ENCODE peak calls at places on chromosome 13, in five cellular contexts. L is endothelial cell of umbilical vein, F is thyroid gland, W is esophagus squamous epithelium, J is A549. X is an unnamed sample.

GRCh38 chr13:20974981-20975585 is 72.5 kb upstream of the XPO4 start:
- DNase-seq in L (no peak), F (no peak), W (no peak), J (no peak), X (no peak)

GRCh38 chr13:47216176-47216822 is 319.4 kb upstream of the HTR2A start:
- DNase-seq in L (no peak), F (no peak), W (no peak), J (no peak), X (no peak)

GRCh38 chr13:90375851-90376250 is 971.6 kb upstream of the MIR17HG start:
- DNase-seq in L (no peak), F (no peak), W (no peak), J (peak; percentile 1), X (no peak)

GRCh38 chr13:82291852-82292251 is 1590.4 kb downstream of the SLITRK1 start:
- DNase-seq in L (no peak), F (no peak), W (no peak), J (no peak), X (no peak)

GRCh38 chr13:74251778-74252519 is 117.7 kb upstream of the KLF12 start:
- DNase-seq in L (no peak), F (peak; percentile 5), W (no peak), J (no peak), X (no peak)

GRCh38 chr13:33904431-33904830 is 86.5 kb downstream of the RFC3 start:
- DNase-seq in L (no peak), F (no peak), W (no peak), J (no peak), X (no peak)

GRCh38 chr13:73248711-73249580 is 190.1 kb downstream of the KLF5 start:
- DNase-seq in L (no peak), F (peak; percentile 71), W (no peak), J (peak; percentile 4), X (peak; percentile 82)

GRCh38 chr13:47117268-47117667 is 220.4 kb upstream of the HTR2A start:
- DNase-seq in L (no peak), F (no peak), W (no peak), J (no peak), X (no peak)

GRCh38 chr13:19169991-19170390 is 11.6 kb downstream of the TUBA3C start:
- DNase-seq in L (no peak), F (no peak), W (no peak), J (no peak), X (no peak)

DNA sequence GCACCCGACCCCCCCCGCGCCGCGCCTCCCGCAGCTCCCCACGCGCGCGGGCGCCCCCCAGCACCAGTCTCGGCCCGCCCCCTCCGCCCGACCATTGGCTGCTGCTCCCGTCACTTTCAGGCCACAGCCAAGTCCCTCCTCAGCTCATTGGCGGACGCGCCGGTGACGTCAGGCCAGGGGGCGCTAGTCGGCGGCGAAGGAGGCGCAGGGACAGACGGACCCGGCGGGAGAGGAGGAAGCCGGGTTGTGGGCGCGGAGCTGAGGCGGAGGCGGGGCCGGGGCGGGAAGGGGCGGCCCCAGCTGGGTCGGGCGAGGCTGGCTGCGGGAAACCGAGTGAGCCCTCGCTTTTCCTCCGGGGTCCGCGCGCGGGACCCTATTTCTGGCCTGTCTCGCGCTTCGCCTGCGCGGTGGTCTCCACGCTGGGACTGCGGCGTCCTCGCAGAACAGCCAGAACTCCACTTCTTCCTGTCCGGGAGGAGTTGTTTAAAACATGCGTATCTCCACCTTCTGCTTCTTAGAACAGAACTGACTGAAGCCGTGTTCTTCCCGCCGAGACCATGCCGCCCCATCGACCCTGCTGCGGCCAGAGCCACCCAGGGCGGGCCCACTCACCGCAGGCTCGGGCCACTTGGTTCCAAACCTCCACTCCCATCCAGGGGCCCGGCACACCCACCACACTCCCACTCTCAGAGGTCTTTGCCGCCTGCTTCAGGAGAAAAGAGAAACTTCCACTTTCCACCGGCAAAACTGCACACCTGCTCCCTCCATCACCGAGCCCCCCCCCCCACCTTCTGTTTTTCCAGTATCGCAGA is 459 bp upstream of the TMTC4 start:
- DNase-seq in L (peak; percentile 99), F (peak; percentile 100), W (peak; percentile 89), J (peak; percentile 96), X (peak; percentile 99)
- TF ChIP-seq POLR2A in L (no peak), F (peak; percentile 78), W (no peak), J (peak; percentile 67), X (peak; percentile 79)

DNA sequence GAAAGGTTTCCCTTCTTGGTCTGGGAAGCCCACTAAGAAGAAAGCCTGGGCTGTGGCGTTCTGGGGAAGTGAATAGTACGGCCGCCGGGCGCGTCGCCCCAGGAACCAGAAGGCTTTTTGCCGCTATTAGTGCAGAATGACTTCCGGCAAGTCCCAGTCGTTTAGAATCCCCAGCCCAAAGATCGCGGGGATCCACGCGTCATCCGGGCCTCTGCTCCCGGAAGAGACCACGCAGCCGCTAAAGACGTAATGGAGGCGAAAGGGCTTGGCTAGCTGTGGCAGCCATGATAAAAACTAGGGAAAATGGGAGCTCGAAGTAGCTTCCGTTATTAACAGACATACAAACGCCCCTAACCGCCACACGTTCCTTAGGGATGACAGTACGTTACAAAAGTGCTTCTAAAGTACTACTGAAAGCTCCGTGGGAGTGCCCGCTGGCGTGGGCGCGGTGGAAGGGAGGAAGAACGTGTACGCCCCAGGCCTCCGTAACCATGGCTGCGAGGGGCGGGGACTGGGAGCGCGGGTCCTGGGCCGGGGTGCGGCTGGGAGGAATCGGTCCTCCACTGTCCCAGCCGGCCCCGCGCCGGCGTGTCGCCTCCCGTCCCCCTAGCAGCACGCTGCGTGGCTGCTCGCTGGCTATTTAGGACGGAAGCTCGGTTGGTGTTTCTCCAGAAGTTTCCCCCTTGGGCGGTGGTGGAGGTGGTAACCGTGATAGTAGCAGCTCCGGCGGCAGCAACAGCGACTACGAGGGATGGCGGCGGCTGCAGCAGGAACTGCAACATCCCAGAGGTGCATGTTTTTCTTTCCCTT is at the start of gene SUGT1:
- DNase-seq in L (peak; percentile 98), F (peak; percentile 99), W (peak; percentile 86), J (peak; percentile 96), X (peak; percentile 98)
- TF ChIP-seq POLR2A in L (peak; percentile 95), F (peak; percentile 78), W (no peak), J (peak; percentile 75), X (peak; percentile 86)

GRCh38 chr13:113665582-113666323 is 1.3 kb upstream of the GRK1 start:
- DNase-seq in L (no peak), F (no peak), W (no peak), J (no peak), X (peak; percentile 9)
- TF ChIP-seq POLR2A in L (no peak), F (no peak), W (no peak), J (no peak), X (no peak)

DNA sequence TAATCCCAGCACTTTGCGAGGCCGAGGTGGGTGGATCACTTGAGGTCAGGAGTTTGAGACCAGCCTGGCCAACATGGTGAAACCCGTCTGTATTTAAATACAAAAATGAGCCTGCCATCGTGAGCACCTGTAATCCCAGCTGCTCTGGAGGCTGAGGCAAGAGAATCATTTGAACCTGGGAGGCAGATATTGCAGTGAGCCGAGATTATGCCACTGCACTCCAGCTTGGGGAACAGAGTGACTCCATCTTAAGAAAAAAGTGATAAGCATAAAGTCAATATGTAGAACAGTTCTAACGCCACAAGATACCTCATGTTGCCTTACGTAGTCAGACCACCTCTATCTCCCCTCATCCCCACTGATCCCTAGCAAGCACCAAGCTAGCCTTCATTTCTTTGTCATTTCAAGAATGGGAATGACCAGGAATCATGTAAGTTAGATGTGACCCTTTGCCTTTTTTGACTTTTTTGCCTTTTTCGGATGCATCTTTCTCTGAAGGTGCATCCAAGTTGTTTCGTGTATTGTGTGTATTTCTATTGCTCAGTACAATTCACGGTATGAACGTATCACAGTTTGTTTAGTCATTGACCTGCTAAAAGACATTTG is 6.4 kb downstream of the RPL21 start:
- DNase-seq in L (no peak), F (no peak), W (no peak), J (no peak), X (no peak)
- TF ChIP-seq POLR2A in L (peak; percentile 68), F (no peak), W (no peak), J (no peak), X (no peak)

GRCh38 chr13:110559986-110560385 is 1.5 kb downstream of the RAB20 start:
- DNase-seq in L (no peak), F (no peak), W (no peak), J (no peak), X (no peak)
- TF ChIP-seq POLR2A in L (no peak), F (no peak), W (no peak), J (no peak), X (no peak)

GRCh38 chr13:39588384-39588783 is 14.6 kb downstream of the LHFPL6 start:
- DNase-seq in L (no peak), F (no peak), W (no peak), J (no peak), X (no peak)

GRCh38 chr13:39587939-39588338 is 15.1 kb downstream of the LHFPL6 start:
- DNase-seq in L (no peak), F (no peak), W (no peak), J (no peak), X (no peak)

GRCh38 chr13:39585219-39585618 is 17.8 kb downstream of the LHFPL6 start:
- DNase-seq in L (no peak), F (no peak), W (no peak), J (no peak), X (no peak)

GRCh38 chr13:39586142-39586541 is 16.9 kb downstream of the LHFPL6 start:
- DNase-seq in L (no peak), F (no peak), W (no peak), J (no peak), X (no peak)

DNA sequence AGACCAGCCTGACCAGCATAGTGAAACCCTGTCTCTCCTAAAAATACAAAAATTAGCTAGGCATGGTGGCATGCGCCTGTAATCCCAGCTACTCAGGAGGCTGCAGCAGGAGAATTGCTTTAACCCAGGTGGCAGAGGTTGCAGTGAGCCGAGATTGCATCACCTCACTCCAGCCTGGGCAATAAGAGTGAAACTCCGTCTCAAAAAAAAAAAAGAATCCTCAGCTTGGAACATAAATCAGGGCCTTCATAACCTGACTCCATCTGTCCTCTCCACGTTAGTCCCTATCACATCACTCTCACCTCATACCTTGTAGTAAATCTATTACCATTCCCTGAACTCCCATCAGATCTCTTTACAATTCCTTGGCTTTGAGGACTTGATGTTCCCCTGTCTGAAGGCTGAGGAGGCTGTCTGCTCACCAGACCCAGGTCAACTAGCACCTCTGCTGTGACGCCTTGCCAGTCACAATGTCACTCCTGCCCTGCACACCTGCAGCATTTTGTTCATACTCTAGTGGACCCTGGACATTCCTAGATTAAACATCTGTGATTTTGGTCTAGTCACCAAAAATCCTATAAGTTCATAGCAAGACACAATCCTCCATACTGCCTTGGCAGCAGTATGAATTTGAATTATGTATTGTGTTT is 15.9 kb downstream of the LHFPL6 start:
- DNase-seq in L (no peak), F (no peak), W (no peak), J (no peak), X (no peak)
- TF ChIP-seq POLR2A in L (no peak), F (no peak), W (no peak), J (no peak), X (no peak)

GRCh38 chr13:48412881-48413351 is at the start of gene LPAR6:
- DNase-seq in L (peak; percentile 88), F (no peak), W (no peak), J (peak; percentile 68), X (no peak)
- TF ChIP-seq POLR2A in L (peak; percentile 73), F (peak; percentile 83), W (no peak), J (no peak), X (no peak)